ENCODE peak calls at places on chromosomes 5 and 9, in eight cellular contexts. C is head of caudate nucleus; X is NCI-H774; B is NCI-H82; K is prostate gland; E is stimulated activated CD4-positive, alpha-beta T cell treated with anti-CD3 and anti-CD28 coated beads, TNF-alpha, amount 100 ng/mL, for 24 hours; S is endothelial cell of umbilical vein; L is GM13977. F is an unnamed sample.

GRCh38 chr5:181217111-181217804 is 5.8 kb upstream of the TRIM41 start:
- DNase-seq in C (peak; percentile 46), X (no peak), B (no peak), K (no peak), E (peak; percentile 49), S (peak; percentile 47), L (no peak), F (peak; percentile 65)

GRCh38 chr5:174167080-174167910 is 121.8 kb downstream of the NSG2 start:
- DNase-seq in C (no peak), X (no peak), B (no peak), K (no peak), E (no peak), S (no peak), L (no peak), F (no peak)

GRCh38 chr5:10453564-10453963 is 11.9 kb downstream of the ROPN1L start:
- DNase-seq in C (no peak), X (no peak), B (no peak), K (no peak), E (no peak), S (no peak), L (no peak), F (no peak)

GRCh38 chr5:158013939-158014338 is 155.0 kb upstream of the CLINT1 start:
- DNase-seq in C (no peak), X (no peak), B (peak; percentile 58), K (no peak), E (no peak), S (peak; percentile 29), L (peak; percentile 44), F (peak; percentile 21)

GRCh38 chr5:75756191-75756590 is 39.0 kb upstream of the POC5 start:
- DNase-seq in C (no peak), X (no peak), B (no peak), K (no peak), E (no peak), S (no peak), L (no peak), F (no peak)

GRCh38 chr5:130099001-130099400 is 194.7 kb downstream of the CHSY3 start:
- DNase-seq in C (no peak), X (no peak), B (no peak), K (no peak), E (no peak), S (no peak), L (no peak), F (no peak)

GRCh38 chr9:77488439-77489126 is 159.5 kb downstream of the GNA14 start:
- DNase-seq in C (no peak), X (no peak), B (peak; percentile 1), K (no peak), E (no peak), S (peak; percentile 18), L (peak; percentile 32), F (peak; percentile 9)

GRCh38 chr5:148979104-148979723 is 83.6 kb downstream of the SH3TC2 start:
- DNase-seq in C (no peak), X (no peak), B (peak; percentile 57), K (peak; percentile 74), E (no peak), S (no peak), L (no peak), F (no peak)

GRCh38 chr5:78295035-78295961 is 800 bp upstream of the AP3B1 start:
- DNase-seq in C (peak; percentile 12), X (peak; percentile 24), B (peak; percentile 50), K (peak; percentile 26), E (peak; percentile 7), S (no peak), L (peak; percentile 31), F (peak; percentile 47)

GRCh38 chr5:39518516-39518915 is 93.7 kb upstream of the DAB2 start:
- DNase-seq in C (no peak), X (no peak), B (no peak), K (no peak), E (no peak), S (peak; percentile 21), L (no peak), F (no peak)

GRCh38 chr5:175895701-175896102 is 24.3 kb downstream of the CPLX2 start:
- DNase-seq in C (no peak), X (no peak), B (peak; percentile 85), K (no peak), E (no peak), S (no peak), L (peak; percentile 53), F (peak; percentile 68)

GRCh38 chr5:36156619-36157018 is 4.7 kb downstream of the SKP2 start:
- DNase-seq in C (no peak), X (no peak), B (no peak), K (no peak), E (no peak), S (no peak), L (no peak), F (no peak)

GRCh38 chr5:32311404-32312193 is 1.1 kb downstream of the MTMR12 start:
- DNase-seq in C (no peak), X (no peak), B (no peak), K (no peak), E (no peak), S (no peak), L (peak; percentile 49), F (peak; percentile 46)

GRCh38 chr9:113221800-113222481 is 597 bp downstream of the SLC31A1 start:
- DNase-seq in C (no peak), X (no peak), B (peak; percentile 39), K (no peak), E (no peak), S (no peak), L (no peak), F (peak; percentile 13)

GRCh38 chr5:60701317-60701988 is 1.5 kb upstream of the DEPDC1B start:
- DNase-seq in C (no peak), X (no peak), B (no peak), K (no peak), E (no peak), S (peak; percentile 11), L (no peak), F (no peak)

GRCh38 chr9:87194471-87194870 is 247.2 kb upstream of the GAS1 start:
- DNase-seq in C (no peak), X (no peak), B (no peak), K (no peak), E (no peak), S (no peak), L (no peak), F (no peak)

GRCh38 chr5:9207820-9208418 is 338.0 kb downstream of the SEMA5A start:
- DNase-seq in C (no peak), X (peak; percentile 61), B (peak; percentile 82), K (no peak), E (no peak), S (peak; percentile 45), L (peak; percentile 35), F (peak; percentile 64)

GRCh38 chr9:35920004-35920658 is 10.8 kb downstream of the SPAAR start:
- DNase-seq in C (no peak), X (no peak), B (no peak), K (peak; percentile 31), E (no peak), S (no peak), L (no peak), F (no peak)

GRCh38 chr5:72241346-72242003 is 78.6 kb downstream of the MRPS27 start:
- DNase-seq in C (peak; percentile 58), X (peak; percentile 57), B (no peak), K (no peak), E (no peak), S (no peak), L (no peak), F (no peak)

GRCh38 chr9:32251539-32251938 is 132.9 kb upstream of the ACO1 start:
- DNase-seq in C (peak; percentile 4), X (peak; percentile 70), B (peak; percentile 79), K (peak; percentile 17), E (no peak), S (peak; percentile 58), L (peak; percentile 58), F (peak; percentile 64)

GRCh38 chr5:133682496-133682895 is 70.2 kb upstream of the FSTL4 start:
- DNase-seq in C (no peak), X (no peak), B (no peak), K (no peak), E (no peak), S (no peak), L (no peak), F (no peak)

GRCh38 chr5:127585661-127586060 is 63.2 kb upstream of the CTXN3 start:
- DNase-seq in C (no peak), X (no peak), B (no peak), K (no peak), E (no peak), S (no peak), L (no peak), F (peak; percentile 40)

GRCh38 chr9:694499-695154 is 146.9 kb upstream of the DMRT1 start:
- DNase-seq in C (no peak), X (no peak), B (no peak), K (no peak), E (no peak), S (peak; percentile 97), L (no peak), F (no peak)

GRCh38 chr9:114387678-114388431 is at the start of gene AKNA:
- DNase-seq in C (peak; percentile 75), X (no peak), B (peak; percentile 75), K (peak; percentile 65), E (peak; percentile 67), S (peak; percentile 86), L (no peak), F (peak; percentile 87)

GRCh38 chr9:129798973-129799372 is 4.0 kb upstream of the TOR1B start:
- DNase-seq in C (no peak), X (no peak), B (no peak), K (no peak), E (no peak), S (no peak), L (no peak), F (no peak)

GRCh38 chr5:97998946-97999345 is 774.5 kb upstream of the RGMB start:
- DNase-seq in C (no peak), X (no peak), B (no peak), K (no peak), E (no peak), S (no peak), L (no peak), F (no peak)

GRCh38 chr9:16139781-16140180 is 586.9 kb downstream of the CCDC171 start:
- DNase-seq in C (no peak), X (no peak), B (no peak), K (no peak), E (no peak), S (no peak), L (no peak), F (no peak)

GRCh38 chr5:98934581-98934980 is 5.8 kb upstream of the CHD1 start:
- DNase-seq in C (no peak), X (no peak), B (no peak), K (no peak), E (no peak), S (no peak), L (no peak), F (no peak)

GRCh38 chr5:36590513-36591286 is 15.7 kb upstream of the SLC1A3 start:
- DNase-seq in C (no peak), X (no peak), B (no peak), K (no peak), E (no peak), S (no peak), L (no peak), F (no peak)

GRCh38 chr5:155353231-155353630 is 339.7 kb downstream of the KIF4B start:
- DNase-seq in C (no peak), X (no peak), B (no peak), K (no peak), E (no peak), S (no peak), L (no peak), F (no peak)

GRCh38 chr5:14447958-14448881 is 133.4 kb upstream of the OTULINL start:
- DNase-seq in C (no peak), X (no peak), B (no peak), K (no peak), E (no peak), S (peak; percentile 48), L (peak; percentile 57), F (peak; percentile 59)

GRCh38 chr5:74054139-74054538 is 428.1 kb downstream of the ARHGEF28 start:
- DNase-seq in C (no peak), X (no peak), B (peak; percentile 97), K (no peak), E (no peak), S (no peak), L (no peak), F (no peak)

GRCh38 chr9:79651251-79651795 is 79.6 kb downstream of the TLE4 start:
- DNase-seq in C (no peak), X (peak; percentile 8), B (no peak), K (no peak), E (no peak), S (no peak), L (no peak), F (no peak)

GRCh38 chr5:145936401-145937131 is at the start of gene SH3RF2:
- DNase-seq in C (peak; percentile 54), X (no peak), B (peak; percentile 4), K (peak; percentile 49), E (no peak), S (peak; percentile 86), L (no peak), F (no peak)

F was measured in GM12865.